ENCODE peak calls at places on chromosomes 2 and 18, in five cellular contexts. N is MM.1S; O is kidney epithelial cell; V is effector memory CD8-positive, alpha-beta T cell; D is GM10248. M is an unnamed sample.

GRCh38 chr2:65661980-65662653 is 229.7 kb upstream of the SPRED2 start:
- DNase-seq in D (no peak), N (no peak), V (no peak), O (no peak), M (no peak)

GRCh38 chr2:144020047-144020446 is 499.9 kb downstream of the ZEB2 start:
- DNase-seq in O (no peak), V (no peak), N (no peak), D (no peak), M (no peak)

GRCh38 chr18:13619505-13620205 is 106.7 kb downstream of the FAM210A start:
- DNase-seq in N (no peak), O (no peak), V (no peak), D (no peak), M (no peak)

GRCh38 chr2:47422560-47422959 is 19.6 kb downstream of the MSH2 start:
- DNase-seq in D (no peak), N (no peak), V (no peak), O (no peak), M (no peak)

GRCh38 chr2:24920813-24921441 is 890 bp upstream of the ADCY3 start:
- DNase-seq in V (no peak), O (no peak), D (no peak), N (peak; percentile 58), M (peak; percentile 52)

GRCh38 chr2:165874445-165875039 is 79.0 kb downstream of the TTC21B start:
- DNase-seq in N (peak; percentile 89), O (peak; percentile 34), V (peak; percentile 21), D (peak; percentile 58), M (peak; percentile 50)

GRCh38 chr2:224983719-224984388 is 58.4 kb downstream of the DOCK10 start:
- DNase-seq in V (no peak), N (no peak), O (no peak), D (no peak), M (no peak)

GRCh38 chr2:6730003-6730402 is 135.7 kb downstream of the CMPK2 start:
- DNase-seq in O (no peak), N (no peak), V (no peak), D (no peak), M (no peak)

GRCh38 chr2:109466674-109467575 is 146.8 kb downstream of the SEPTIN10 start:
- DNase-seq in V (no peak), O (peak; percentile 74), N (no peak), D (no peak), M (no peak)

GRCh38 chr18:76771132-76771824 is 51.1 kb upstream of the ZNF236 start:
- DNase-seq in O (no peak), V (no peak), D (no peak), N (no peak), M (no peak)

GRCh38 chr18:59559528-59559927 is 137.7 kb downstream of the CCBE1 start:
- DNase-seq in D (no peak), V (no peak), O (no peak), N (no peak), M (no peak)

GRCh38 chr2:229633546-229633945 is 80.8 kb downstream of the DNER start:
- DNase-seq in O (no peak), D (no peak), V (no peak), N (no peak), M (no peak)

GRCh38 chr2:104866122-104866864 is 12.4 kb downstream of the POU3F3 start:
- DNase-seq in V (no peak), N (no peak), O (no peak), D (no peak), M (no peak)

GRCh38 chr2:147665035-147665434 is 179.8 kb upstream of the ACVR2A start:
- DNase-seq in N (no peak), D (no peak), O (no peak), V (no peak), M (no peak)

GRCh38 chr18:31739651-31740050 is 21.0 kb downstream of the SLC25A52 start:
- DNase-seq in O (no peak), V (no peak), N (no peak), D (no peak), M (no peak)

GRCh38 chr2:62578837-62579640 is 73.0 kb upstream of the TMEM17 start:
- DNase-seq in N (peak; percentile 20), V (no peak), O (no peak), D (no peak), M (no peak)

GRCh38 chr2:162011718-162012564 is 62.1 kb downstream of the DPP4 start:
- DNase-seq in V (peak; percentile 24), O (no peak), N (no peak), D (no peak), M (no peak)

GRCh38 chr18:21914739-21915319 is 174.2 kb downstream of the MIB1 start:
- DNase-seq in O (no peak), N (no peak), D (no peak), V (no peak), M (no peak)